ENCODE peak calls at places on chromosomes 2 and 18, in seven cellular contexts. K is GM06990; P is epithelial cell of esophagus; Q is astrocyte of the spinal cord; U is Caco-2; W is CD8-positive, alpha-beta T cell; X is AG04450. I is an unnamed sample.

GRCh38 chr2:158729873-158730620 is 65.1 kb upstream of the DAPL1 start:
- DNase-seq in U (no peak), X (no peak), W (no peak), P (no peak), K (no peak), Q (no peak), I (no peak)

GRCh38 chr2:21404827-21405625 is 281.3 kb downstream of the TDRD15 start:
- DNase-seq in U (no peak), W (no peak), P (no peak), Q (no peak), X (no peak), K (no peak), I (no peak)

GRCh38 chr18:13359195-13359594 is 140.6 kb downstream of the LDLRAD4 start:
- DNase-seq in W (no peak), X (no peak), K (no peak), U (no peak), P (no peak), Q (no peak), I (no peak)

GRCh38 chr2:219314804-219315468 is 5.7 kb upstream of the PTPRN start:
- DNase-seq in W (no peak), X (no peak), K (no peak), P (no peak), U (no peak), Q (peak), I (no peak)

GRCh38 chr2:127419448-127420038 is 1.3 kb downstream of the PROC start:
- DNase-seq in P (no peak), Q (no peak), W (no peak), K (no peak), U (no peak), X (no peak), I (no peak)

GRCh38 chr2:138034536-138034935 is 70.3 kb downstream of the HNMT start:
- DNase-seq in Q (no peak), W (no peak), P (no peak), K (no peak), U (no peak), X (no peak), I (no peak)

GRCh38 chr2:105795575-105795934 is 50.8 kb downstream of the NCK2 start:
- DNase-seq in P (no peak), K (no peak), U (no peak), X (no peak), W (no peak), Q (no peak), I (peak)

GRCh38 chr2:75605770-75606535 is 40.6 kb upstream of the MRPL19 start:
- DNase-seq in P (peak), W (no peak), U (peak), K (no peak), Q (peak), X (peak), I (no peak)

GRCh38 chr18:48031011-48031480 is 100.6 kb upstream of the SMAD2 start:
- DNase-seq in U (peak), P (peak), K (no peak), Q (peak), W (no peak), X (no peak), I (peak)

GRCh38 chr2:43032248-43032893 is 194.0 kb downstream of the ZFP36L2 start:
- DNase-seq in X (no peak), Q (no peak), U (no peak), W (no peak), P (no peak), K (no peak), I (no peak)

GRCh38 chr2:235390108-235390815 is 103.6 kb upstream of the AGAP1 start:
- DNase-seq in K (peak), W (peak), P (peak), Q (peak), U (no peak), X (peak), I (no peak)

GRCh38 chr2:129092871-129093385 is 774.3 kb upstream of the HS6ST1 start:
- DNase-seq in X (no peak), P (no peak), Q (no peak), K (no peak), U (no peak), W (no peak), I (no peak)

GRCh38 chr2:48162742-48163141 is 256.4 kb upstream of the FBXO11 start:
- DNase-seq in U (no peak), K (no peak), W (no peak), X (no peak), Q (no peak), P (no peak), I (no peak)

GRCh38 chr18:69257861-69258458 is 142.7 kb upstream of the DOK6 start:
- DNase-seq in W (no peak), K (no peak), P (peak), U (no peak), X (peak), Q (peak), I (no peak)

GRCh38 chr2:200736646-200737274 is 75.0 kb upstream of the BZW1 start:
- DNase-seq in K (no peak), Q (no peak), W (no peak), X (no peak), P (no peak), U (no peak), I (no peak)

GRCh38 chr2:47535991-47536390 is 133.0 kb downstream of the MSH2 start:
- DNase-seq in Q (no peak), X (no peak), U (no peak), W (no peak), K (no peak), P (no peak), I (no peak)

GRCh38 chr18:21112543-21113105 is 1.0 kb upstream of the ROCK1 start:
- DNase-seq in K (no peak), U (no peak), P (no peak), Q (no peak), W (no peak), X (no peak), I (no peak)

GRCh38 chr18:62384610-62385097 is 59.5 kb downstream of the TNFRSF11A start:
- DNase-seq in U (no peak), P (peak), W (no peak), Q (peak), K (no peak), X (no peak), I (no peak)

GRCh38 chr2:34161546-34161945 is 562.4 kb upstream of the FAM98A start:
- DNase-seq in X (no peak), W (no peak), Q (no peak), U (no peak), K (no peak), P (peak), I (no peak)

GRCh38 chr2:200905618-200906296 is 16.6 kb downstream of the NIF3L1 start:
- DNase-seq in Q (peak), W (peak), U (peak), P (peak), K (no peak), X (peak), I (peak)

GRCh38 chr2:224982910-224983688 is 59.2 kb downstream of the DOCK10 start:
- DNase-seq in Q (peak), W (peak), U (no peak), P (no peak), K (no peak), X (peak), I (no peak)

GRCh38 chr2:35343135-35343534 is 1012.4 kb upstream of the CRIM1 start:
- DNase-seq in P (no peak), W (no peak), X (no peak), U (no peak), Q (no peak), K (no peak), I (no peak)

GRCh38 chr18:56286775-56287174 is 351.6 kb downstream of the TXNL1 start:
- DNase-seq in W (no peak), K (no peak), Q (peak), U (no peak), X (peak), P (peak), I (no peak)

GRCh38 chr2:200812122-200813022 is 662 bp downstream of the BZW1 start:
- DNase-seq in K (peak), U (peak), X (no peak), P (peak), W (peak), Q (peak), I (peak)

GRCh38 chr2:104818249-104818648 is 35.7 kb upstream of the POU3F3 start:
- DNase-seq in U (no peak), W (no peak), K (no peak), X (no peak), P (no peak), Q (no peak), I (no peak)

GRCh38 chr18:31156831-31157763 is 5.6 kb downstream of the DSC1 start:
- DNase-seq in X (no peak), W (no peak), Q (no peak), K (no peak), U (peak), P (peak), I (peak)

GRCh38 chr2:121689356-121689755 is 40.1 kb upstream of the CLASP1 start:
- DNase-seq in U (peak), X (peak), W (no peak), K (no peak), Q (peak), P (no peak), I (peak)

GRCh38 chr2:186976329-186976728 is 127.4 kb upstream of the ZSWIM2 start:
- DNase-seq in U (peak), Q (no peak), P (no peak), W (no peak), K (no peak), X (no peak), I (no peak)

DNA sequence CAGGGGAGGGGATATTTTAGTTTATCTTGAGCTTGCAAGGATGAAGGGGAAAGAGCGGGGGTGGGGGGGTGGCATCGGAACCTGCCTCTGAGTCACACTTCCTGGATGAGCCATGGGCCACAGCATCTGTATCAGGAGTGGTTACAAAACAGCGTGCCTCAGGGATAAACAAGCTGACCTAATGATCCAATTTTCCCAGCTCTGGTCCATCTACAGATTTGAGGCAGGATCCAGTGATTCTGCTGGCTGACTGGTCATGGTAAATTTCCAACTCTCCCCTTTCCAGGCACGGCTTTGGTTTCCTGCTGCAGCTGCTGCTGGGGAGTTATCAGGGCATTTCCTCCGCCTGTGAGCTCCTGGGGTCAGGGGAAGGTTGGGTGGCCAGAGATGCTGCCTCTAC is 4.8 kb upstream of the HPCAL1 start:
- DNase-seq in K (no peak), X (peak), P (peak), W (peak), U (no peak), Q (peak), I (no peak)
- H3K4me3 ChIP-seq in K (no peak), X (no peak), P (no peak), W (no peak), U (no peak), Q (no peak), I (no peak)

DNA sequence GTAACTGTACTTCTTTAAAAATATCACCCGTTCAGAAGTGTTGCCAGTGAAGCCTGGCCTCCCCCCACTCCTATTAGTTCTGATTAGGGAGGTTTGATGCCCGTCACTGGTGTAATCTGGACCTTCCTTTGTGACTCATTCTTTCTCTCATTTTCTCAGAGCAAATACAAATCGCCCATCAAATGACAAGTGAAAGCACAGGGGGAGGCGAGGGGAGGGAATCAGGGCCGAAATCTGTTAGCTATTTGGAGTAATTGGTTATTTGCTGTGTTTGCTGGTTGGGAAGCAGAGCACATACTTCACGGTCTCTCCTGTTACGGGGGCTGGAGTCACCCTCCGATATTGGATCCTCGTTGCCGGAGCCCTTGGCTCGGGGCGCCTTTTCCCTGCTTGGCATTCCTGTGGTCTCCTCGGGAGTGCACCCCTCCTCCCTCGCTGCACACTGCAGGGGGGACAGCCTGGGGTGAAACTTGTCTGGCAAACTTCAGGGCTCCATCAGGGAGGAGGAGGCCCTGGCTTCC is 178.1 kb downstream of the DYSF start:
- DNase-seq in X (no peak), Q (peak), U (no peak), W (no peak), K (no peak), P (no peak), I (no peak)
- H3K4me3 ChIP-seq in X (no peak), Q (peak), U (no peak), W (no peak), K (no peak), P (no peak), I (no peak)

DNA sequence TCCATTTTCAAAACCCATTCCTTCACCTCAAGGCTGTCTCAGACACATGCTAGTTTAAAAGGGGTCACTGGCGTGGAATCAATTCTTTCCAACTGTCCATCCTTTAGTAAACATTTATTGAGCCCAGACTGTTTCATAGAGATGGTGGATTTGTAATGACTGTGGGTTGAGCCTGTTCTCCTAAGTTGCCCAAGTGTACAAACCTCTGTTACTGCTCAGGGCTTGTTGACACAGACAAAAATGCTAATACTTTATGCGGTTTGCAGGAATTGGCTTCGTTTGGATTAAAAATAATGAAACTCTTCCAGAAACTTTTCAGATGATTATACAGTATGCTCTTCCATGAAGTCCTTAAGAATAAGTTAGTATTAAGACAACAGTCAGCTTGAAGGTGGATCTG is 83.6 kb upstream of the MGAT5 start:
- DNase-seq in K (no peak), P (no peak), Q (no peak), X (no peak), W (no peak), U (no peak), I (no peak)
- H3K4me3 ChIP-seq in K (no peak), P (no peak), Q (no peak), X (no peak), W (no peak), U (no peak), I (no peak)

GRCh38 chr2:176160251-176161040 is 3.3 kb downstream of the HOXD3 start:
- DNase-seq in Q (no peak), U (no peak), W (no peak), P (no peak), K (no peak), X (no peak), I (no peak)
- H3K4me3 ChIP-seq in Q (no peak), U (no peak), W (no peak), P (no peak), K (no peak), X (no peak), I (no peak)

GRCh38 chr2:189413249-189413648 is 28.0 kb upstream of the WDR75 start:
- DNase-seq in W (no peak), U (no peak), P (no peak), K (no peak), X (no peak), Q (no peak), I (no peak)

GRCh38 chr2:189409136-189409535 is 32.1 kb upstream of the WDR75 start:
- DNase-seq in X (no peak), Q (no peak), K (no peak), P (no peak), W (no peak), U (no peak), I (no peak)

GRCh38 chr2:189412330-189412953 is 28.8 kb upstream of the WDR75 start:
- DNase-seq in U (peak), P (peak), W (peak), K (peak), Q (peak), X (peak), I (peak)

GRCh38 chr2:189409647-189410046 is 31.6 kb upstream of the WDR75 start:
- DNase-seq in K (no peak), U (no peak), W (no peak), Q (peak), X (no peak), P (no peak), I (peak)

DNA sequence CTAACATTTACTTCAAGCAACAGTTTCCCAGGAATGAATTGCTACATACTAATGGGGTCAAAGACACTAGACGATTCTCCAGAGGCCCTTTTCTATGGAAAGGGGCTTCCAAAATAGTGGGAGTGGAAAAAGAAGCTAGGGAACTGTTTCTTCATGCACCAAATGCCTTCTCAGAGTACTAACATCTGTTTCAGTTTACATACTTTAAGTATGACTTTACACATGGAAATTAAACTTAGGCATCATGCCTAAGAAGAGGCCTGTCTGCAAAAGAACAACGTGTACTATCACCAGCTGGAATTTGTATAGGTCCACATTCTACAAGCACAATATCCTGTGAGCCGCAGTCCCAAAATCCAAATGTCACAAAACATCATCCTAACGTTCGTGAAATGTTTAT is 29.4 kb upstream of the WDR75 start:
- DNase-seq in Q (peak), K (no peak), X (peak), W (no peak), P (peak), U (no peak), I (no peak)
- H3K4me3 ChIP-seq in Q (no peak), K (no peak), X (peak), W (no peak), P (no peak), U (no peak), I (no peak)